ENCODE peak calls at places on chromosomes 7 and 10, in ten cellular contexts. X is adrenal gland, F is gastrocnemius medialis, R is upper lobe of left lung, J is Peyer's patch, B is IMR-90, E is tibial nerve, Q is sigmoid colon, D is transverse colon, G is right lobe of liver. I is an unnamed sample. For H3K4me1, the result is how much of the 10 kb centered on the place peaks cover.

GRCh38 chr7:39651262-39651661 is 27.9 kb downstream of the RALA start:
- DNase-seq in X (no peak), E (no peak), F (no peak), R (no peak), B (peak), J (no peak), Q (no peak), G (no peak), D (no peak), I (no peak)

GRCh38 chr10:104142081-104142480 is 20.1 kb downstream of the SFR1 start:
- DNase-seq in D (no peak), E (no peak), R (no peak), F (no peak), B (no peak), G (no peak), Q (no peak), J (no peak), X (no peak), I (no peak)

GRCh38 chr7:108613147-108613948 is 43.7 kb downstream of the DNAJB9 start:
- DNase-seq in Q (no peak), E (no peak), F (no peak), D (no peak), J (no peak), B (peak), G (no peak), R (no peak), X (no peak), I (no peak)

GRCh38 chr7:4102231-4102841 is 579.8 kb upstream of the FOXK1 start:
- DNase-seq in D (no peak), J (no peak), G (no peak), Q (no peak), B (no peak), X (no peak), R (no peak), E (no peak), F (no peak), I (no peak)

GRCh38 chr10:102243304-102243703 is 2.0 kb upstream of the PITX3 start:
- DNase-seq in D (no peak), G (no peak), Q (no peak), X (no peak), E (no peak), J (no peak), F (no peak), R (no peak), B (peak), I (no peak)

GRCh38 chr10:124106241-124106905 is 13.0 kb upstream of the CHST15 start:
- DNase-seq in X (peak), E (peak), J (peak), R (peak), Q (peak), G (peak), B (peak), F (no peak), D (peak), I (peak)

GRCh38 chr10:102375250-102375649 is 20.3 kb upstream of the NFKB2 start:
- DNase-seq in F (no peak), D (no peak), B (no peak), G (no peak), J (no peak), X (no peak), R (no peak), E (no peak), Q (no peak), I (no peak)

GRCh38 chr7:1466524-1467271 is 7.4 kb upstream of the MICALL2 start:
- DNase-seq in F (no peak), R (peak), B (peak), Q (peak), D (peak), J (peak), X (peak), G (peak), E (peak), I (peak)

GRCh38 chr7:96699219-96699871 is 10.3 kb downstream of the SEM1 start:
- DNase-seq in J (no peak), E (no peak), B (no peak), R (no peak), F (no peak), D (no peak), X (no peak), G (no peak), Q (no peak), I (no peak)

GRCh38 chr10:58082248-58082647 is 185.4 kb downstream of the IPMK start:
- DNase-seq in R (no peak), B (no peak), D (no peak), Q (no peak), X (no peak), J (no peak), F (no peak), G (no peak), E (no peak), I (no peak)

GRCh38 chr10:104293021-104293420 is 24.0 kb downstream of the GSTO2 start:
- DNase-seq in B (peak), G (no peak), F (no peak), E (no peak), X (no peak), Q (no peak), J (no peak), D (no peak), R (no peak), I (no peak)

GRCh38 chr10:117364121-117364960 is 10.9 kb downstream of the PDZD8 start:
- DNase-seq in E (no peak), R (no peak), J (no peak), B (peak), D (no peak), Q (no peak), X (no peak), F (no peak), G (no peak), I (no peak)

GRCh38 chr7:21960922-21961321 is 15.2 kb upstream of the CDCA7L start:
- DNase-seq in G (no peak), B (peak), Q (no peak), D (no peak), R (no peak), E (no peak), J (no peak), F (no peak), X (no peak), I (no peak)

GRCh38 chr10:118692911-118693310 is 61.9 kb downstream of the CACUL1 start:
- DNase-seq in Q (no peak), D (no peak), B (peak), E (no peak), X (no peak), R (no peak), F (no peak), G (no peak), J (no peak), I (no peak)

GRCh38 chr10:47146571-47146970 is 153.4 kb upstream of the GDF10 start:
- DNase-seq in X (no peak), F (no peak), Q (no peak), E (no peak), J (no peak), R (no peak), D (no peak), B (no peak), G (no peak), I (no peak)

GRCh38 chr10:11082551-11082950 is 64.9 kb downstream of the CELF2 start:
- DNase-seq in X (no peak), R (no peak), B (peak), D (no peak), F (no peak), J (no peak), G (no peak), Q (no peak), E (no peak), I (no peak)

GRCh38 chr7:112571852-112572607 is 91.2 kb downstream of the LSMEM1 start:
- DNase-seq in F (no peak), J (no peak), E (no peak), G (no peak), B (no peak), R (no peak), D (peak), Q (no peak), X (no peak), I (no peak)

GRCh38 chr10:89364533-89364932 is 13.3 kb upstream of the IFIT1B start:
- DNase-seq in R (no peak), G (no peak), J (no peak), E (no peak), B (no peak), D (no peak), F (no peak), Q (no peak), X (no peak), I (no peak)

GRCh38 chr10:133143546-133143945 is 16.5 kb upstream of the KNDC1 start:
- DNase-seq in E (no peak), X (no peak), B (no peak), Q (no peak), F (no peak), J (no peak), G (peak), D (no peak), R (no peak), I (no peak)

DNA sequence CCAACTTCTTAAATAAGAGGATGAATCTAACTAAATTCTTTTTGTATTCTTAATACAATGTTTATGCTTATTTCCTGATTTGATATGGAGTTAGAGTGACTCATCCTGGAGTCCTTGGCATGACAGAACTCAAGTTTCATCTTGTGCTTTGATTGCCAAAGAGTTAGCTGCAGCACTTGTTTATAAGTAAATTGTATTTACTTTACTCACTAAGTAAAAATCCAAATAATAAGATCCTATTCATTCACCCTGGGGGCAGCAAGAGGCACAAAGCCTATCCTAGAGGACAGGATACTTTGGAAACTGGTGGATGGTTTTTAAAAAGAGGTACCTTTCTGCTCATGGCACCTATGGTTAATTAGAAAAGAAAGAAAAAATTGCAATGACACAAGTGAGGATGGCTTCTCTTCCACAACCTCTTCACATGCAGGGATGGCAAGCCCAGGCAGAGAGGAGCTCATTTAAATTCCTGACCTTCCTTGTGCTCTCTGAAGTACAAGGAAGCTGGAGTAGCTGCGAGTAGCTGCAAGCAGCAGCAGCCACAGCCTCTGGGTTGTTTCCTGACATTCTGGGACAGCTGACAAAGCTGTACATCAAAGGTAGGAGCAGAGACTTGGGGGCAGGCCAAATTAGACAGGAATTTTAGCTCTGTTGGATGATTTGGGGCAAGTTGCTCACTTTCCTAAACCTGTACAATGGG is 28.5 kb upstream of the CROT start:
- DNase-seq in G (no peak), J (no peak), Q (no peak), D (no peak), F (no peak), B (peak), R (no peak), X (peak), E (no peak), I (no peak)
- H3K4me3 ChIP-seq in G (no peak), J (no peak), Q (no peak), D (no peak), F (no peak), B (no peak), R (no peak), X (no peak), E (no peak), I (no peak)

GRCh38 chr7:100818366-100818765 is 9.0 kb downstream of the EPHB4 start:
- DNase-seq in Q (no peak), G (no peak), R (no peak), X (no peak), D (no peak), E (no peak), B (no peak), J (no peak), F (no peak), I (no peak)
- TF ChIP-seq POLR2A in Q (no peak), G (no peak), R (no peak), X (no peak), D (no peak), E (no peak), B (no peak), J (no peak), F (no peak), I (no peak)

GRCh38 chr7:2639994-2640830 is 8.4 kb downstream of the TTYH3 start:
- DNase-seq in X (peak), G (no peak), E (no peak), F (no peak), D (no peak), R (no peak), B (no peak), Q (peak), J (no peak), I (peak)
- H3K4me1 ChIP-seq in X (half or more), G (half or more), E (half or more), F (under half), D (under half), R (half or more), B (half or more), Q (half or more), J (under half), I (half or more)

GRCh38 chr10:78416031-78416800 is 382.6 kb downstream of the RPS24 start:
- DNase-seq in G (no peak), R (peak), Q (peak), D (no peak), X (no peak), B (peak), J (no peak), F (no peak), E (no peak), I (no peak)
- H3K4me3 ChIP-seq in G (no peak), R (no peak), Q (no peak), D (no peak), X (no peak), B (no peak), J (no peak), F (no peak), E (no peak), I (no peak)

GRCh38 chr10:68957654-68958053 is 1.7 kb downstream of the DDX21 start:
- DNase-seq in E (no peak), B (no peak), F (no peak), G (no peak), J (no peak), X (no peak), R (no peak), Q (no peak), D (no peak), I (no peak)

GRCh38 chr10:68954904-68955303 is 1.1 kb upstream of the DDX21 start:
- DNase-seq in J (no peak), G (no peak), E (no peak), R (no peak), X (no peak), D (no peak), B (no peak), F (no peak), Q (no peak), I (no peak)

GRCh38 chr10:68957284-68957615 is 1.3 kb downstream of the DDX21 start:
- DNase-seq in E (no peak), R (no peak), G (no peak), F (no peak), Q (no peak), X (no peak), J (no peak), B (no peak), D (no peak), I (no peak)

GRCh38 chr10:68955414-68955785 is 570 bp upstream of the DDX21 start:
- DNase-seq in J (no peak), E (no peak), X (peak), R (no peak), F (no peak), Q (no peak), B (no peak), G (no peak), D (peak), I (no peak)

GRCh38 chr10:68955786-68956532 is at the start of gene DDX21:
- DNase-seq in Q (peak), G (peak), D (peak), R (peak), F (peak), J (peak), B (peak), X (peak), E (peak), I (peak)
- TF ChIP-seq POLR2A in Q (peak), G (peak), D (peak), R (peak), F (peak), J (peak), B (peak), X (peak), E (peak), I (peak)

GRCh38 chr7:43639858-43640491 is 57.1 kb downstream of the STK17A start:
- DNase-seq in R (peak), B (peak), E (peak), Q (no peak), D (peak), G (peak), J (no peak), F (no peak), X (peak), I (peak)

GRCh38 chr7:43637114-43637806 is 54.4 kb downstream of the STK17A start:
- DNase-seq in R (no peak), G (no peak), E (no peak), D (no peak), X (no peak), Q (no peak), F (no peak), B (peak), J (no peak), I (no peak)

GRCh38 chr7:43634384-43634783 is 51.5 kb downstream of the STK17A start:
- DNase-seq in G (no peak), B (no peak), J (no peak), D (no peak), R (no peak), F (no peak), E (no peak), Q (no peak), X (no peak), I (no peak)

GRCh38 chr7:43631559-43631958 is 48.7 kb downstream of the STK17A start:
- DNase-seq in F (no peak), G (no peak), J (no peak), D (no peak), Q (no peak), E (no peak), R (no peak), X (no peak), B (no peak), I (no peak)

GRCh38 chr7:43636093-43636492 is 53.2 kb downstream of the STK17A start:
- DNase-seq in R (peak), E (no peak), F (no peak), G (no peak), J (no peak), B (peak), D (no peak), X (no peak), Q (no peak), I (no peak)
- H3K4me1 ChIP-seq in R (under half), E (under half), F (under half), G (under half), J (under half), B (under half), D (under half), X (under half), Q (under half), I (under half)

I was measured in body of pancreas.